ENCODE peak calls at places on chromosome 9, in six cellular contexts. A is uterus, X is dorsolateral prefrontal cortex, R is body of pancreas, O is breast epithelium, V is brain microvascular endothelial cell. Y is an unnamed sample.

GRCh38 chr9:3730527-3730926 is 204.7 kb upstream of the RFX3 start:
- DNase-seq in A (no peak), X (no peak), R (no peak), O (no peak), V (no peak), Y (no peak)

GRCh38 chr9:33107762-33108161 is 31.3 kb upstream of the SMU1 start:
- DNase-seq in A (no peak), X (no peak), R (no peak), O (no peak), V (no peak), Y (no peak)

GRCh38 chr9:20032413-20033006 is 243.7 kb upstream of the SLC24A2 start:
- DNase-seq in A (no peak), X (no peak), R (no peak), O (no peak), V (no peak), Y (no peak)

GRCh38 chr9:127598839-127599549 is 13.1 kb upstream of the STXBP1 start:
- DNase-seq in A (no peak), X (no peak), R (no peak), O (no peak), V (no peak), Y (no peak)

GRCh38 chr9:120583958-120584369 is 4.0 kb upstream of the CDK5RAP2 start:
- DNase-seq in A (no peak), X (peak), R (peak), O (no peak), V (peak), Y (peak)

GRCh38 chr9:105216440-105217178 is 27.8 kb upstream of the SLC44A1 start:
- DNase-seq in A (no peak), X (peak), R (peak), O (no peak), V (no peak), Y (no peak)

GRCh38 chr9:4084440-4084818 is 215.4 kb downstream of the GLIS3 start:
- DNase-seq in A (peak), X (peak), R (no peak), O (no peak), V (no peak), Y (peak)

GRCh38 chr9:77616191-77616590 is 31.9 kb downstream of the GNA14 start:
- DNase-seq in A (no peak), X (no peak), R (no peak), O (no peak), V (no peak), Y (peak)

GRCh38 chr9:99019523-99020331 is 76.0 kb downstream of the COL15A1 start:
- DNase-seq in A (no peak), X (no peak), R (no peak), O (no peak), V (peak), Y (peak)

GRCh38 chr9:132446887-132447286 is 36.9 kb downstream of the CFAP77 start:
- DNase-seq in A (no peak), X (no peak), R (no peak), O (no peak), V (no peak), Y (no peak)

GRCh38 chr9:127865645-127866464 is 11.4 kb upstream of the ENG start:
- DNase-seq in A (no peak), X (no peak), R (no peak), O (no peak), V (no peak), Y (no peak)

GRCh38 chr9:75892168-75892901 is 1.9 kb downstream of the PCSK5 start:
- DNase-seq in A (peak), X (no peak), R (peak), O (no peak), V (no peak), Y (peak)

GRCh38 chr9:85043248-85043647 is 373.7 kb downstream of the NTRK2 start:
- DNase-seq in A (no peak), X (no peak), R (no peak), O (no peak), V (no peak), Y (no peak)

GRCh38 chr9:100577776-100578448 is at the start of gene CAVIN4:
- DNase-seq in A (no peak), X (no peak), R (no peak), O (no peak), V (peak), Y (peak)

GRCh38 chr9:29969856-29970647 is 2396.8 kb upstream of the C9orf72 start:
- DNase-seq in A (no peak), X (no peak), R (no peak), O (no peak), V (no peak), Y (no peak)

GRCh38 chr9:121690766-121691165 is 39.3 kb downstream of the DAB2IP start:
- DNase-seq in A (no peak), X (no peak), R (no peak), O (no peak), V (no peak), Y (no peak)

GRCh38 chr9:98610196-98610595 is 98.5 kb downstream of the GABBR2 start:
- DNase-seq in A (no peak), X (no peak), R (no peak), O (no peak), V (no peak), Y (peak)

GRCh38 chr9:34072868-34073590 is 24.3 kb upstream of the UBAP2 start:
- DNase-seq in A (peak), X (no peak), R (peak), O (no peak), V (peak), Y (peak)

GRCh38 chr9:14522627-14523379 is 170.4 kb downstream of the ZDHHC21 start:
- DNase-seq in A (no peak), X (no peak), R (no peak), O (no peak), V (no peak), Y (no peak)

GRCh38 chr9:98899399-98900056 is 44.2 kb upstream of the COL15A1 start:
- DNase-seq in A (no peak), X (no peak), R (peak), O (no peak), V (peak), Y (peak)

GRCh38 chr9:10661376-10661775 is 48.6 kb upstream of the PTPRD start:
- DNase-seq in A (no peak), X (no peak), R (no peak), O (no peak), V (no peak), Y (no peak)

GRCh38 chr9:116355153-116355827 is 201.7 kb downstream of the PAPPA start:
- DNase-seq in A (peak), X (no peak), R (no peak), O (no peak), V (no peak), Y (peak)

GRCh38 chr9:129014611-129015010 is 13.5 kb downstream of the SH3GLB2 start:
- DNase-seq in A (no peak), X (no peak), R (no peak), O (no peak), V (no peak), Y (no peak)

GRCh38 chr9:130453487-130453886 is 8.7 kb downstream of the ASS1 start:
- DNase-seq in A (peak), X (no peak), R (peak), O (no peak), V (peak), Y (peak)

GRCh38 chr9:128389395-128390149 is 18.4 kb downstream of the URM1 start:
- DNase-seq in A (no peak), X (no peak), R (no peak), O (no peak), V (no peak), Y (no peak)

GRCh38 chr9:135562235-135562745 is 734 bp downstream of the PAEP start:
- DNase-seq in A (no peak), X (no peak), R (no peak), O (no peak), V (no peak), Y (no peak)

GRCh38 chr9:69122391-69123141 is 51.5 kb upstream of the TJP2 start:
- DNase-seq in A (no peak), X (no peak), R (peak), O (no peak), V (peak), Y (peak)

GRCh38 chr9:113604393-113604792 is 140.9 kb downstream of the RGS3 start:
- DNase-seq in A (no peak), X (no peak), R (no peak), O (no peak), V (no peak), Y (no peak)

GRCh38 chr9:113611461-113612215 is 148.1 kb downstream of the RGS3 start:
- DNase-seq in A (no peak), X (no peak), R (no peak), O (no peak), V (no peak), Y (no peak)

GRCh38 chr9:113612216-113612747 is 148.8 kb downstream of the RGS3 start:
- DNase-seq in A (no peak), X (no peak), R (no peak), O (no peak), V (no peak), Y (no peak)

GRCh38 chr9:113609562-113610318 is 146.2 kb downstream of the RGS3 start:
- DNase-seq in A (peak), X (peak), R (peak), O (peak), V (no peak), Y (no peak)

DNA sequence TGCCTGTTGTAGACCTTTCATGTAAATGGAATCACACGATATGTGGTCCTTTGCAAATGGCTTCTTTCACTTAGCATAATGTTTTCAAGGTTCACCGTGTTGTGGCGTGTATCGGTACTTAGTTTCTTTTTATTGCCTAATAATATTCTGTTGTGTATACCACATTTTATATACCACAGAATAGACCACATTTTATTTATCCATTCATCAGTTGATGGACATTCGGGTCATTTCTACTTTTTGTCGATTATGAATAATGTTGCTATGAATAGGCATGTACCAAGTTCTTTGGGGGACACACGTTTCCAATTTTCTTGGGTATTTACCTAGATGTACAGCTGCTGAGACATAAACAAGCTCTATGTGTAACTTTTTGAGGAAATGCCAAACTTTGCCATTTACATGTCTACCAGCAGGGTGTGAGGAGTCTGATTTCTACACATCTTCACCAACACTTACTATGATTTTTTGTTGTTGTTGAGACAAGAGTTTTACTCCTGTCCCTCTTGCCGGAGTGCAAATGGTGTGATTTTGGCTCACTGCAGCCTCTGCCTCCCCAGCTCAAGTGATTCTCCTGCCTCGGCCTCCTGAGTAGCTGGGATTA is 144.7 kb downstream of the RGS3 start:
- DNase-seq in A (no peak), X (no peak), R (no peak), O (no peak), V (no peak), Y (no peak)
- TF ChIP-seq CTCF in A (no peak), X (no peak), R (no peak), O (no peak), V (peak), Y (no peak)

GRCh38 chr9:37200572-37201005 is 80.2 kb downstream of the ZCCHC7 start:
- DNase-seq in A (no peak), X (no peak), R (no peak), O (no peak), V (no peak), Y (peak)

GRCh38 chr9:37202091-37202490 is 81.7 kb downstream of the ZCCHC7 start:
- DNase-seq in A (no peak), X (no peak), R (no peak), O (no peak), V (no peak), Y (no peak)

GRCh38 chr9:37198831-37199230 is 78.5 kb downstream of the ZCCHC7 start:
- DNase-seq in A (no peak), X (no peak), R (no peak), O (no peak), V (no peak), Y (no peak)

GRCh38 chr9:37198034-37198718 is 77.8 kb downstream of the ZCCHC7 start:
- DNase-seq in A (no peak), X (no peak), R (no peak), O (no peak), V (no peak), Y (no peak)

GRCh38 chr9:37201581-37201980 is 81.2 kb downstream of the ZCCHC7 start:
- DNase-seq in A (no peak), X (no peak), R (no peak), O (no peak), V (no peak), Y (no peak)
- H3K4me3 ChIP-seq in A (no peak), X (no peak), R (no peak), O (no peak), V (no peak), Y (no peak)

GRCh38 chr9:137277329-137278041 is at the start of gene TOR4A:
- DNase-seq in A (peak), X (no peak), R (peak), O (no peak), V (peak), Y (peak)
- TF ChIP-seq CTCF in A (no peak), X (no peak), R (no peak), O (no peak), V (peak), Y (peak)

GRCh38 chr9:91151014-91151740 is 210.5 kb downstream of the AUH start:
- DNase-seq in A (no peak), X (no peak), R (no peak), O (no peak), V (peak), Y (peak)
- H3K4me3 ChIP-seq in A (no peak), X (no peak), R (no peak), O (no peak), V (no peak), Y (no peak)

DNA sequence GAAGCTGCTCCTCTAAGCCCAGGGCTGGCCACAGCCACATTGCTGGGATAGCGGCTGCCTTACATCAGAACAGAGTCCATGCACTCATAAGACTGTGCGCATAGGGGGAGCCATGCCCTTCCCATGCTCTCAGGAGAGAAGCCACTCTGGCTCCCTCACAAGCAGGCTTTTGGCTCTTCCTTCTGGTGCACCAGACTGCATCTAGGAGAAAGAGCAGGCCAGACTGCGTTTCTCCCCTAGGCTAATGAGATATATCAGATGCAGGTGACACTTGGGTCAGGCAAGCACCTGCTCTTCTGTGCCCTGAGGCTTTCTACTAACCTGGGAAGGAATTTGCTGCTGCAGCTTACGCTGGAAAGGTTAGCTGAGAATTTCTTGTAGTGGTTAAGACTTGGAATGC is 43.2 kb upstream of the BRINP1 start:
- DNase-seq in A (no peak), X (no peak), R (no peak), O (no peak), V (no peak), Y (no peak)
- TF ChIP-seq CTCF in A (no peak), X (no peak), R (no peak), O (no peak), V (no peak), Y (no peak)

GRCh38 chr9:96135071-96135825 is 166.7 kb downstream of the HSD17B3 start:
- DNase-seq in A (no peak), X (no peak), R (no peak), O (no peak), V (no peak), Y (peak)

GRCh38 chr9:96137666-96138429 is 164.1 kb downstream of the HSD17B3 start:
- DNase-seq in A (no peak), X (no peak), R (no peak), O (no peak), V (peak), Y (no peak)

GRCh38 chr9:96138616-96139015 is 163.4 kb downstream of the HSD17B3 start:
- DNase-seq in A (no peak), X (no peak), R (no peak), O (no peak), V (no peak), Y (no peak)

GRCh38 chr9:96135904-96136303 is 166.1 kb downstream of the HSD17B3 start:
- DNase-seq in A (no peak), X (no peak), R (no peak), O (no peak), V (no peak), Y (no peak)

GRCh38 chr9:96136992-96137665 is 164.8 kb downstream of the HSD17B3 start:
- DNase-seq in A (no peak), X (peak), R (peak), O (no peak), V (peak), Y (peak)
- H3K4me3 ChIP-seq in A (no peak), X (no peak), R (no peak), O (peak), V (peak), Y (peak)

GRCh38 chr9:133604856-133605255 is 4.3 kb downstream of the FAM163B start:
- DNase-seq in A (no peak), X (no peak), R (no peak), O (no peak), V (no peak), Y (no peak)
- TF ChIP-seq CTCF in A (no peak), X (no peak), R (no peak), O (no peak), V (no peak), Y (no peak)

DNA sequence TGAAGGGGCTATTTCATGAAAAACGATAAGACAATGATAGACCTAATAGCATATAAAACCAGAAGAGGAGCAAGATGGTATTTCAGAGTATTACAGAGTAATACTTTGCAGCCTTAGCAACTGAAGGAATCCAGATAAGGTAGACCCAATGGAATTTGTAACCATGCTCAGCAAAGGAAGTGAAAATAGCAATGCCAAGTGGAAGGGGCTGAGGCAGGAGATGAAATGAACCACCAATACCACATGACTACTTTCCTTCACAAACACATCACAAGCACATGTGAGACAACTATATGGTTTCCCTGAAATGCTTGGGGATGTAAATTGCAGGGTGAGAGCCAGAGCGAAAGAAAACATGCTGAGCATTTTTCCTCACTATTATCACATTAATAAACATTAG is 79.8 kb upstream of the MELK start:
- DNase-seq in A (no peak), X (no peak), R (no peak), O (no peak), V (peak), Y (no peak)
- H3K4me3 ChIP-seq in A (no peak), X (no peak), R (no peak), O (no peak), V (no peak), Y (no peak)

GRCh38 chr9:124869986-124870560 is 8.1 kb downstream of the ARPC5L start:
- DNase-seq in A (no peak), X (no peak), R (peak), O (no peak), V (peak), Y (peak)

GRCh38 chr9:124870723-124871122 is 8.8 kb downstream of the ARPC5L start:
- DNase-seq in A (no peak), X (no peak), R (no peak), O (no peak), V (no peak), Y (no peak)

GRCh38 chr9:124869466-124869985 is 7.6 kb downstream of the ARPC5L start:
- DNase-seq in A (no peak), X (no peak), R (no peak), O (no peak), V (no peak), Y (no peak)

GRCh38 chr9:124871156-124871561 is 9.2 kb downstream of the ARPC5L start:
- DNase-seq in A (no peak), X (no peak), R (no peak), O (no peak), V (no peak), Y (no peak)

DNA sequence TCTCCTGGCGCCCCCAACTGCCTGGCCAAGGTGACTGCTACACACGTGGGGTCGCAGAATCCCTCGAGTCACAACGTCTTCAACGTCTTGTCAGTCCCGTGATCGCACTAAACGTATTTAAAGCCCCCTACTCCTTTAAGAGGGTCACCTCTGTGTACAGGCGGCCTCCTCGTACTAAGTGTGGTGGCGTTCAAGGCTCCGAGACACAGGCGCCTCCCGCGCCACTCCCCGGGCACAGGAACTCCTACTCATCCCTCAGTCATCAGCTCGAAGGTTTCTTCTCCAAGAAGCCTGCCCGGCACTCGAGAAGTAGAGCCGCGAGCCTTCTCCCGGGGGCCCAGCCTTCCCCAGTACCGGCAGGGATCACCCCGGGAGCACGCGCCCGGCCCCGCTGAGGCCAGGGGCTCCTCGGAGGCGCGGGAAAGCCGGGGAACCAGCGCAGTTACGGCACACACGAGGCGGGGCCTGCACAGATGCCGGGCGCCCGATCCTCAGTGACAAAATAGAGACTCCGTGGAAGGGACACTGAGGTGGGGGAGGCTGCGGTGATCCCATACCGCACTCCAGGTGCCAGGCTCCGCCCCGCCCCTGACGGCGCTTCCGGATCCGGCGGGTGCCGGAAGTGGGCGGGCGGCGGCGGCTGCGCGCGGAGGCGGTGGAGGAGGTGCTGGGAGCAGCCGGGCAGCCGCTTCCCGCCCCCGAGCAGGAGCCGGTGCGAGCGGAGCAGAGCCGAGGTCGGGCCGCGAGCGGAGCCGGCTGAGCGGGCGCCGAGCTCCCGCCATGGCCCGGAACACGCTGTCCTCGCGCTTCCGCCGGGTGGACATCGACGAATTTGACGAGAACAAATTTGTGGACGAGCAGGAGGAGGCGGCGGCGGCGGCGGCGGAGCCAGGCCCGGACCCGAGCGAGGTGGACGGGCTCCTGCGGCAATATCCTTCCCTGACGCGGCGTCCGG is 6.9 kb downstream of the ARPC5L start:
- DNase-seq in A (peak), X (peak), R (peak), O (peak), V (peak), Y (peak)
- TF ChIP-seq CTCF in A (no peak), X (peak), R (no peak), O (no peak), V (peak), Y (peak)

DNA sequence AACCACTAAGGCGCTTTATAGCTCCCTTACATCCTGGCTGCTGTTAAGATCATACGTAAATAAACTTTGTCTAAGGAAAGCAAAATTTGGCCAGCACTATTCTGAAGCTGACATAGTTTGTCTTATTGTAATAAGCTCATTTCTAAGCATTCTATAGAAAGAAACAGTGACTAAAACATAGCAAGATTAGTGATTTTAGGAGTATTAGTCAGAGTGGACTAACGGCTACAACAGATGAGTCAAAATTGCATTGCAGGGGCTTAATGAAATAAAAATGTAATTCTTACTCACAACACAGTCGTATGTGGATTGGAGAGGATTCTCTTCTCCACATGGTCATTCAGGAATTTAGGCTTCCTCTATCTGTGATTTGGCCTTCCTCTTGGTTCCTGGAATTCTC is 347.6 kb downstream of the GADD45G start:
- DNase-seq in A (no peak), X (no peak), R (no peak), O (no peak), V (peak), Y (peak)
- H3K4me3 ChIP-seq in A (no peak), X (no peak), R (no peak), O (no peak), V (no peak), Y (no peak)